ENCODE peak calls at places on chromosomes 5 and 9, in nine cellular contexts. F, J, P, Z, Q, A, O, Y and U are unnamed samples.

GRCh38 chr5:147699496-147700088 is 82.9 kb downstream of the JAKMIP2 start:
- DNase-seq in Q (no peak), A (no peak), J (no peak), O (no peak), P (no peak), Z (no peak), F (no peak), Y (no peak), U (no peak)

GRCh38 chr5:67774153-67774552 is 441.4 kb upstream of the PIK3R1 start:
- DNase-seq in O (no peak), A (peak), Z (no peak), P (no peak), Y (peak), F (no peak), Q (peak), J (peak), U (no peak)

GRCh38 chr9:14797442-14797841 is 74.9 kb upstream of the CER1 start:
- DNase-seq in Y (no peak), O (no peak), P (no peak), F (no peak), Z (no peak), J (no peak), A (peak), Q (no peak), U (no peak)

GRCh38 chr9:92501671-92502393 is 19.5 kb upstream of the ASPN start:
- DNase-seq in Q (peak), J (no peak), Z (peak), F (no peak), O (no peak), A (peak), P (peak), Y (peak), U (no peak)

GRCh38 chr5:149174847-149175234 is 33.5 kb downstream of the ABLIM3 start:
- DNase-seq in J (peak), P (peak), Z (no peak), Q (no peak), O (no peak), A (peak), Y (no peak), F (no peak), U (no peak)

GRCh38 chr5:132766806-132767055 is 10.3 kb downstream of the SEPTIN8 start:
- DNase-seq in Z (no peak), O (no peak), F (no peak), P (no peak), A (no peak), Y (no peak), J (no peak), Q (no peak), U (no peak)

GRCh38 chr5:139481122-139481533 is 1.4 kb downstream of the STING1 start:
- DNase-seq in F (no peak), Z (no peak), Q (peak), A (peak), Y (peak), P (no peak), O (no peak), J (no peak), U (no peak)

GRCh38 chr9:125649315-125649714 is 57.7 kb downstream of the MAPKAP1 start:
- DNase-seq in A (peak), F (no peak), Y (peak), P (peak), O (no peak), J (peak), Z (no peak), Q (peak), U (no peak)

GRCh38 chr9:1051286-1052118 is 1.3 kb downstream of the DMRT2 start:
- DNase-seq in P (peak), A (peak), J (peak), Y (no peak), Z (peak), O (no peak), F (no peak), Q (no peak), U (no peak)

GRCh38 chr9:2085719-2086515 is 70.8 kb downstream of the SMARCA2 start:
- DNase-seq in Z (no peak), P (no peak), Y (no peak), O (no peak), A (peak), J (peak), F (no peak), Q (no peak), U (no peak)

GRCh38 chr5:172909931-172910502 is 49.2 kb upstream of the RPL26L1 start:
- DNase-seq in A (peak), P (no peak), Q (no peak), F (no peak), O (no peak), Y (no peak), Z (no peak), J (no peak), U (no peak)

GRCh38 chr5:1041225-1042186 is 32.9 kb downstream of the NKD2 start:
- DNase-seq in Z (no peak), F (no peak), Y (no peak), A (no peak), J (peak), Q (no peak), P (peak), O (no peak), U (no peak)

GRCh38 chr5:6818594-6819512 is 105.6 kb downstream of the TENT4A start:
- DNase-seq in A (peak), Q (no peak), Y (no peak), Z (no peak), F (no peak), J (no peak), O (no peak), P (peak), U (no peak)

GRCh38 chr9:34984049-34984448 is 5.5 kb upstream of the DNAJB5 start:
- DNase-seq in Q (no peak), A (peak), F (no peak), Y (no peak), P (no peak), O (no peak), Z (peak), J (no peak), U (no peak)

GRCh38 chr9:132973713-132974112 is 4.8 kb upstream of the GFI1B start:
- DNase-seq in O (no peak), A (peak), J (no peak), Y (no peak), P (peak), F (no peak), Q (no peak), Z (peak), U (no peak)

GRCh38 chr5:442335-443238 is at the start of gene EXOC3:
- DNase-seq in P (peak), O (peak), F (peak), J (peak), A (peak), Y (peak), Z (peak), Q (peak), U (no peak)

GRCh38 chr5:65699338-65699737 is 22.6 kb downstream of the SGTB start:
- DNase-seq in O (no peak), P (no peak), Y (no peak), A (no peak), Q (no peak), J (no peak), F (no peak), Z (no peak), U (no peak)

GRCh38 chr9:15317836-15318235 is 10.8 kb upstream of the TTC39B start:
- DNase-seq in J (no peak), O (no peak), A (peak), F (no peak), Y (no peak), P (no peak), Z (no peak), Q (no peak), U (no peak)

GRCh38 chr5:14662721-14663120 is 1.8 kb upstream of the OTULIN start:
- DNase-seq in Z (no peak), Q (no peak), Y (no peak), A (no peak), F (no peak), O (no peak), J (no peak), P (no peak), U (no peak)

GRCh38 chr9:87655731-87656130 is 70.2 kb upstream of the CTSL start:
- DNase-seq in Z (no peak), A (no peak), Q (no peak), F (no peak), P (no peak), J (no peak), Y (no peak), O (no peak), U (no peak)

GRCh38 chr5:142323480-142324376 is 1.1 kb downstream of the SPRY4 start:
- DNase-seq in Z (no peak), O (no peak), J (no peak), A (peak), Y (peak), P (peak), F (no peak), Q (peak), U (no peak)

GRCh38 chr5:163569284-163569683 is 63.9 kb downstream of the MAT2B start:
- DNase-seq in A (peak), Q (no peak), F (no peak), O (no peak), Z (no peak), Y (no peak), P (peak), J (peak), U (no peak)

GRCh38 chr9:374726-375125 is 160.1 kb downstream of the DOCK8 start:
- DNase-seq in Y (no peak), P (no peak), Z (no peak), F (no peak), Q (no peak), J (no peak), A (no peak), O (no peak), U (no peak)

GRCh38 chr5:1351156-1351555 is 6.3 kb upstream of the CLPTM1L start:
- DNase-seq in Z (no peak), Q (no peak), Y (no peak), P (no peak), A (no peak), O (no peak), F (no peak), J (peak), U (no peak)

GRCh38 chr9:89441655-89441970 is 56.3 kb downstream of the SEMA4D start:
- DNase-seq in Y (no peak), J (no peak), O (no peak), Q (no peak), A (no peak), Z (no peak), F (no peak), P (no peak), U (no peak)

GRCh38 chr9:12819436-12820185 is 44.8 kb downstream of the LURAP1L start:
- DNase-seq in A (peak), Q (no peak), Y (no peak), O (no peak), F (no peak), Z (peak), P (no peak), J (no peak), U (no peak)

GRCh38 chr9:131961496-131961880 is 118.2 kb downstream of the MED27 start:
- DNase-seq in A (no peak), Y (no peak), Z (no peak), P (no peak), Q (no peak), F (no peak), J (no peak), O (no peak), U (no peak)

GRCh38 chr9:114034176-114034575 is 43.9 kb downstream of the AMBP start:
- DNase-seq in Y (no peak), Q (no peak), J (no peak), O (no peak), Z (no peak), F (no peak), P (no peak), A (no peak), U (no peak)

GRCh38 chr9:115039686-115040085 is 78.3 kb downstream of the TNC start:
- DNase-seq in P (no peak), Z (no peak), J (no peak), F (no peak), O (no peak), A (no peak), Q (no peak), Y (no peak), U (no peak)

GRCh38 chr5:141941307-141941706 is 16.7 kb downstream of the PCDH12 start:
- DNase-seq in P (peak), O (no peak), Y (peak), F (no peak), Q (peak), A (peak), J (no peak), Z (no peak), U (no peak)

GRCh38 chr9:113673726-113674125 is 202.4 kb upstream of the ZNF618 start:
- DNase-seq in P (no peak), J (no peak), Z (no peak), F (no peak), O (no peak), Q (no peak), A (peak), Y (no peak), U (no peak)

GRCh38 chr9:1434082-1434481 is 383.9 kb downstream of the DMRT2 start:
- DNase-seq in A (peak), F (no peak), P (no peak), Y (no peak), Z (no peak), J (no peak), Q (no peak), O (no peak), U (no peak)

GRCh38 chr9:26054600-26055516 is 376.6 kb upstream of the TUSC1 start:
- DNase-seq in O (no peak), F (no peak), P (peak), J (no peak), Z (no peak), A (peak), Q (no peak), Y (no peak), U (no peak)

GRCh38 chr9:93225892-93226291 is 42.0 kb downstream of the WNK2 start:
- DNase-seq in Y (no peak), F (no peak), P (no peak), J (no peak), A (no peak), O (no peak), Q (no peak), Z (no peak), U (no peak)

GRCh38 chr5:66960373-66961137 is 236.0 kb downstream of the CD180 start:
- DNase-seq in Q (no peak), Z (no peak), O (no peak), A (peak), F (no peak), J (peak), Y (no peak), P (no peak), U (no peak)

GRCh38 chr5:157197088-157197487 is 16.4 kb downstream of the ITK start:
- DNase-seq in A (no peak), O (no peak), Y (no peak), J (no peak), Z (no peak), F (no peak), P (no peak), Q (no peak), U (no peak)

GRCh38 chr9:89185980-89186379 is 7.4 kb upstream of the SHC3 start:
- DNase-seq in F (no peak), A (peak), O (no peak), Z (peak), Q (no peak), J (no peak), P (no peak), Y (no peak), U (no peak)